ENCODE peak calls at places on chromosome 5, in six cellular contexts. One of them, this sample, is unnamed. For H3K36me3, the result is how much of the 10 kb centered on the place peaks cover.

GRCh38 chr5:149325894-149326293 is 19.4 kb upstream of the GRPEL2 start:
- DNase-seq in transverse colon: no peak
- DNase-seq in stomach: no peak
- DNase-seq in cardiac muscle cell: peak
- DNase-seq in osteoblast: no peak
- DNase-seq in GM23338: no peak
- DNase-seq in this sample: no peak

GRCh38 chr5:53792338-53792737 is 231.9 kb downstream of the NDUFS4 start:
- DNase-seq in transverse colon: no peak
- DNase-seq in stomach: no peak
- DNase-seq in cardiac muscle cell: no peak
- DNase-seq in osteoblast: no peak
- DNase-seq in GM23338: no peak
- DNase-seq in this sample: no peak

GRCh38 chr5:41334758-41335157 is 121.4 kb upstream of the C6 start:
- DNase-seq in transverse colon: no peak
- DNase-seq in stomach: no peak
- DNase-seq in cardiac muscle cell: peak
- DNase-seq in osteoblast: no peak
- DNase-seq in GM23338: peak
- DNase-seq in this sample: no peak

GRCh38 chr5:92749943-92750342 is 831.1 kb downstream of the NR2F1-AS1 start:
- DNase-seq in transverse colon: no peak
- DNase-seq in stomach: no peak
- DNase-seq in cardiac muscle cell: peak
- DNase-seq in osteoblast: no peak
- DNase-seq in GM23338: peak
- DNase-seq in this sample: peak

GRCh38 chr5:56525117-56525516 is 290.2 kb upstream of the MAP3K1 start:
- DNase-seq in transverse colon: no peak
- DNase-seq in stomach: peak
- DNase-seq in cardiac muscle cell: peak
- DNase-seq in osteoblast: no peak
- DNase-seq in GM23338: no peak
- DNase-seq in this sample: no peak

GRCh38 chr5:78602400-78602799 is 46.2 kb downstream of the LHFPL2 start:
- DNase-seq in transverse colon: no peak
- DNase-seq in stomach: no peak
- DNase-seq in cardiac muscle cell: no peak
- DNase-seq in osteoblast: no peak
- DNase-seq in GM23338: no peak
- DNase-seq in this sample: no peak

GRCh38 chr5:68315679-68316271 is 100.2 kb downstream of the PIK3R1 start:
- DNase-seq in transverse colon: peak
- DNase-seq in stomach: no peak
- DNase-seq in cardiac muscle cell: no peak
- DNase-seq in osteoblast: no peak
- DNase-seq in GM23338: no peak
- DNase-seq in this sample: peak

GRCh38 chr5:113367586-113367985 is 67.2 kb downstream of the TSSK1B start:
- DNase-seq in transverse colon: no peak
- DNase-seq in stomach: no peak
- DNase-seq in cardiac muscle cell: no peak
- DNase-seq in osteoblast: no peak
- DNase-seq in GM23338: peak
- DNase-seq in this sample: peak

GRCh38 chr5:145939532-145940065 is 3.2 kb downstream of the SH3RF2 start:
- DNase-seq in transverse colon: no peak
- DNase-seq in stomach: no peak
- DNase-seq in cardiac muscle cell: no peak
- DNase-seq in osteoblast: no peak
- DNase-seq in GM23338: no peak
- DNase-seq in this sample: no peak

GRCh38 chr5:134905246-134905996 is 490 bp downstream of the PCBD2 start:
- DNase-seq in transverse colon: peak
- DNase-seq in stomach: peak
- DNase-seq in cardiac muscle cell: peak
- DNase-seq in osteoblast: peak
- DNase-seq in GM23338: peak
- DNase-seq in this sample: peak

GRCh38 chr5:57532513-57533497 is 50.2 kb upstream of the ACTBL2 start:
- DNase-seq in transverse colon: no peak
- DNase-seq in stomach: no peak
- DNase-seq in cardiac muscle cell: peak
- DNase-seq in osteoblast: no peak
- DNase-seq in GM23338: no peak
- DNase-seq in this sample: no peak

GRCh38 chr5:44663991-44664710 is 144.6 kb upstream of the MRPS30 start:
- DNase-seq in transverse colon: no peak
- DNase-seq in stomach: no peak
- DNase-seq in cardiac muscle cell: no peak
- DNase-seq in osteoblast: peak
- DNase-seq in GM23338: no peak
- DNase-seq in this sample: no peak

GRCh38 chr5:157665467-157666085 is 5.8 kb upstream of the C5orf52 start:
- DNase-seq in transverse colon: no peak
- DNase-seq in stomach: no peak
- DNase-seq in cardiac muscle cell: peak
- DNase-seq in osteoblast: peak
- DNase-seq in GM23338: no peak
- DNase-seq in this sample: no peak

GRCh38 chr5:6606884-6607558 is 25.8 kb downstream of the NSUN2 start:
- DNase-seq in transverse colon: no peak
- DNase-seq in stomach: no peak
- DNase-seq in cardiac muscle cell: no peak
- DNase-seq in osteoblast: no peak
- DNase-seq in GM23338: no peak
- DNase-seq in this sample: no peak

GRCh38 chr5:129114539-129115193 is 20.1 kb downstream of the ISOC1 start:
- DNase-seq in transverse colon: no peak
- DNase-seq in stomach: no peak
- DNase-seq in cardiac muscle cell: no peak
- DNase-seq in osteoblast: no peak
- DNase-seq in GM23338: no peak
- DNase-seq in this sample: no peak

GRCh38 chr5:89421035-89421434 is 538.1 kb upstream of the MEF2C start:
- DNase-seq in transverse colon: no peak
- DNase-seq in stomach: no peak
- DNase-seq in cardiac muscle cell: peak
- DNase-seq in osteoblast: no peak
- DNase-seq in GM23338: no peak
- DNase-seq in this sample: no peak

GRCh38 chr5:72723584-72723983 is 92.9 kb upstream of the TNPO1 start:
- DNase-seq in transverse colon: no peak
- DNase-seq in stomach: no peak
- DNase-seq in cardiac muscle cell: no peak
- DNase-seq in osteoblast: no peak
- DNase-seq in GM23338: no peak
- DNase-seq in this sample: no peak

GRCh38 chr5:67530609-67531255 is 334.1 kb upstream of the CD180 start:
- DNase-seq in transverse colon: no peak
- DNase-seq in stomach: no peak
- DNase-seq in cardiac muscle cell: no peak
- DNase-seq in osteoblast: no peak
- DNase-seq in GM23338: peak
- DNase-seq in this sample: no peak

GRCh38 chr5:84647581-84647980 is 262.9 kb upstream of the EDIL3 start:
- DNase-seq in transverse colon: no peak
- DNase-seq in stomach: no peak
- DNase-seq in cardiac muscle cell: no peak
- DNase-seq in osteoblast: no peak
- DNase-seq in GM23338: no peak
- DNase-seq in this sample: no peak

GRCh38 chr5:44774279-44774880 is 34.4 kb upstream of the MRPS30 start:
- DNase-seq in transverse colon: no peak
- DNase-seq in stomach: no peak
- DNase-seq in cardiac muscle cell: peak
- DNase-seq in osteoblast: peak
- DNase-seq in GM23338: peak
- DNase-seq in this sample: peak

GRCh38 chr5:39826051-39826450 is 401.3 kb upstream of the DAB2 start:
- DNase-seq in transverse colon: no peak
- DNase-seq in stomach: no peak
- DNase-seq in cardiac muscle cell: no peak
- DNase-seq in osteoblast: no peak
- DNase-seq in GM23338: no peak
- DNase-seq in this sample: no peak

GRCh38 chr5:52783226-52783959 is 4.3 kb upstream of the ITGA1 start:
- DNase-seq in transverse colon: peak
- DNase-seq in stomach: no peak
- DNase-seq in cardiac muscle cell: no peak
- DNase-seq in osteoblast: peak
- DNase-seq in GM23338: no peak
- DNase-seq in this sample: no peak

GRCh38 chr5:59661939-59662615 is 231.4 kb downstream of the PDE4D start:
- DNase-seq in transverse colon: no peak
- DNase-seq in stomach: no peak
- DNase-seq in cardiac muscle cell: peak
- DNase-seq in osteoblast: no peak
- DNase-seq in GM23338: peak
- DNase-seq in this sample: no peak

GRCh38 chr5:91022518-91022917 is 360.6 kb downstream of the ARRDC3 start:
- DNase-seq in transverse colon: peak
- DNase-seq in stomach: no peak
- DNase-seq in cardiac muscle cell: no peak
- DNase-seq in osteoblast: no peak
- DNase-seq in GM23338: no peak
- DNase-seq in this sample: no peak

GRCh38 chr5:38576442-38576841 is 20.0 kb upstream of the LIFR start:
- DNase-seq in transverse colon: no peak
- DNase-seq in stomach: peak
- DNase-seq in cardiac muscle cell: no peak
- DNase-seq in osteoblast: no peak
- DNase-seq in GM23338: no peak
- DNase-seq in this sample: no peak

GRCh38 chr5:78361226-78361993 is 993 bp downstream of the SCAMP1 start:
- DNase-seq in transverse colon: peak
- DNase-seq in stomach: peak
- DNase-seq in cardiac muscle cell: peak
- DNase-seq in osteoblast: peak
- DNase-seq in GM23338: peak
- DNase-seq in this sample: peak

GRCh38 chr5:140734354-140734753 is 34.1 kb downstream of the ZMAT2 start:
- DNase-seq in transverse colon: no peak
- DNase-seq in stomach: no peak
- DNase-seq in cardiac muscle cell: no peak
- DNase-seq in osteoblast: no peak
- DNase-seq in GM23338: no peak
- DNase-seq in this sample: no peak

GRCh38 chr5:64210866-64211265 is 45.2 kb downstream of the RNF180 start:
- DNase-seq in transverse colon: no peak
- DNase-seq in stomach: no peak
- DNase-seq in cardiac muscle cell: peak
- DNase-seq in osteoblast: no peak
- DNase-seq in GM23338: peak
- DNase-seq in this sample: no peak
- H3K4me3 ChIP-seq in transverse colon: no peak
- H3K4me3 ChIP-seq in stomach: no peak
- H3K4me3 ChIP-seq in cardiac muscle cell: no peak
- H3K4me3 ChIP-seq in osteoblast: no peak
- H3K4me3 ChIP-seq in GM23338: no peak
- H3K4me3 ChIP-seq in this sample: no peak

DNA sequence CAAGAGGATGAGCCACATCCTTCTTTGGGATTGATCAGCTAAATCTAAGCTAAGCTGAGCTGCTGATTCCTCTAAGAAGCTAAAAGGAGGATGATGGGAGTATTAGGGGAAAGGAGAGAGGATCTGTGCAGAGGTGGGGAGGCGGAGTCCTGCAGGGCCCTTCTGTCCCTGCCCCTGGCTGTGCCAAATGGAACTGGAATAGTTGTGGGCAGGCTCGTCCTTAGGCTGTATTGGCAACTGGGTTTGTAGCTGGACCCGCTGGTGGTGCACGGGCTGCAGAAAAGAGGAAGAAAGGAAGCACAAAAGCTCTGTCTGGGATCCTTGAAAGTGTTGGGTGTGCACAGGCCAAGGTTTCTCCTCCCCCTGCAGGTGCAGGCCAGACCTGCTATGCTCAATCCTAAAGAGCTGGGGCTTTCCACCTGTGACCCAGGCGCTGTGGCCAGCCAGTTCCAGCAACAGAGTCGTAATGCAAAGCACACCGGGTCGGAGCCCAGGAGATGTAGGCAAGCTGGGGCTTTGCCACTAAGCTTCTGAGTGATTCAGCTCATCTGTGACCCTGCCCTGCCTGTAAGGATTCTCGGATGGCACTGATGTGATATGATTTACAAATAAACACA is 9.8 kb downstream of the CLTB start:
- DNase-seq in transverse colon: peak
- DNase-seq in stomach: no peak
- DNase-seq in cardiac muscle cell: no peak
- DNase-seq in osteoblast: no peak
- DNase-seq in GM23338: no peak
- DNase-seq in this sample: peak
- H3K36me3 ChIP-seq in transverse colon: under half
- H3K36me3 ChIP-seq in stomach: under half
- H3K36me3 ChIP-seq in cardiac muscle cell: under half
- H3K36me3 ChIP-seq in osteoblast: under half
- H3K36me3 ChIP-seq in GM23338: under half
- H3K36me3 ChIP-seq in this sample: under half

DNA sequence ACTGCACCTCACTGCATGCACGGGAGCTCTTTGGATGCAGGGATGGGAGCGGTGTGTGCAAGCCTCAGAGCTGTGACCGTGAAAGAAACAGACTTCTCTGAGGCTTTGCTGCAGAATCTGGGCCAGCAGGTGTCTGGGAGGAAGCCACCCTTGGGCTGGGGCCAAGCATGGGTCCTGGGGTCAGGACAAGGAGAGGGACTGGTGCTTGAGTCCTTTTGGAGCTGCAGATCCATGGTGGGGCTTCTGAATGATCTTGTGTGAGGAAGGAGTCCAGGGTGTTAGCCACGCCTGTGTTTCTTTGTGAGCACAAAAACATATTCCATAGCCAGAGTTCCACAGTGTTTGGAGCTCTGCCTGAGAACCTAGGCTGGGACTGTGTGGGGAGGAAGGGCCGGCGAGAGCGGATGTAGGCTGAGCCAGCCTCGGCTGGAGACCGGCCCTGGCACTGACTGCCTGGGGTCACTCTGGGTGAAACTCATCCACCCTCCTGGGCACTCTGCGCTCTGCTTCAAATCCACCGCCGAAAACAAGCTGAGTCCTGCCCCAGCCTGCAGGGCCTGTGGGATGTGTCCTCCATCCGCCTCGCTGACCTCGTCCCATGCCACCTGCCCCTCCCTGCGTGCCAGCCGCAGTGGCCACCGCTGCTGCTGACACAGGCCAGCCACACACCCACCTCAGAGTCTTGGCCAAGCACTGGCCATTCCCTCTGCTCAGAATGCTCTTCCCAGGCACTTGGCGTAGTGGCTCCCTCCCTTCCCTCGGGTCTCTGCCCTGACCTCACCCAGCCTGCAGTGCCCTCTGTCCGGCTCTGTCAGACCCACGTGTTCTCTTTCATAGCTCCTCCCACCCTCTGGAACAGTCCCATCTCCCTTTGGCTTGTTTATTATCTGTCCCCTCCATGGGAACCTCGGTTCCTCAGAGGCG is 26.7 kb downstream of the ERGIC1 start:
- DNase-seq in transverse colon: peak
- DNase-seq in stomach: peak
- DNase-seq in cardiac muscle cell: peak
- DNase-seq in osteoblast: peak
- DNase-seq in GM23338: no peak
- DNase-seq in this sample: peak
- H3K4me3 ChIP-seq in transverse colon: no peak
- H3K4me3 ChIP-seq in stomach: no peak
- H3K4me3 ChIP-seq in cardiac muscle cell: no peak
- H3K4me3 ChIP-seq in osteoblast: peak
- H3K4me3 ChIP-seq in GM23338: no peak
- H3K4me3 ChIP-seq in this sample: no peak

GRCh38 chr5:179975713-179976030 is 68.0 kb upstream of the TBC1D9B start:
- DNase-seq in transverse colon: no peak
- DNase-seq in stomach: no peak
- DNase-seq in cardiac muscle cell: no peak
- DNase-seq in osteoblast: no peak
- DNase-seq in GM23338: no peak
- DNase-seq in this sample: peak
- H3K36me3 ChIP-seq in transverse colon: under half
- H3K36me3 ChIP-seq in stomach: under half
- H3K36me3 ChIP-seq in cardiac muscle cell: under half
- H3K36me3 ChIP-seq in osteoblast: under half
- H3K36me3 ChIP-seq in GM23338: under half
- H3K36me3 ChIP-seq in this sample: under half